ENCODE peak calls at places on chromosomes 16 and 17, in four cellular contexts. C is adipocyte; K is DMS53; V is activated CD8-positive, alpha-beta T cell treated with anti-CD3 and anti-CD28 coated beads, Interleukin-2, amount 10 ng/mL, durations not matched to agents 7 days and 5 days. X is an unnamed sample.

GRCh38 chr17:44308320-44308818 is at the start of gene RUNDC3A:
- DNase-seq in K (peak), V (peak), C (peak), X (peak)

GRCh38 chr17:64042700-64043485 is 22.5 kb upstream of the ICAM2 start:
- DNase-seq in C (no peak), V (no peak), K (no peak), X (no peak)

GRCh38 chr16:4692460-4693295 is 684 bp upstream of the NUDT16L1 start:
- DNase-seq in V (no peak), C (no peak), K (peak), X (no peak)

GRCh38 chr16:12529582-12529981 is 274.1 kb downstream of the CPPED1 start:
- DNase-seq in C (no peak), K (no peak), V (no peak), X (no peak)

GRCh38 chr16:49700222-49700927 is 155.5 kb downstream of the ZNF423 start:
- DNase-seq in K (no peak), V (no peak), C (peak), X (no peak)

GRCh38 chr17:60590075-60590474 is 9.9 kb upstream of the PPM1D start:
- DNase-seq in V (no peak), C (no peak), K (no peak), X (no peak)

GRCh38 chr17:2090804-2091534 is 36.1 kb downstream of the HIC1 start:
- DNase-seq in K (no peak), V (no peak), C (peak), X (peak)

GRCh38 chr17:47400333-47400732 is 76.6 kb downstream of the EFCAB13 start:
- DNase-seq in V (no peak), K (no peak), C (no peak), X (no peak)

GRCh38 chr16:67372664-67373063 is 20.6 kb downstream of the TPPP3 start:
- DNase-seq in K (peak), V (no peak), C (peak), X (peak)

GRCh38 chr17:42531455-42532354 is 4.3 kb upstream of the NAGLU start:
- DNase-seq in C (peak), K (peak), V (peak), X (peak)

GRCh38 chr17:81256616-81257015 is 17.5 kb downstream of the NDUFAF8 start:
- DNase-seq in V (no peak), K (no peak), C (no peak), X (peak)